ENCODE peak calls at places on chromosomes 4 and X, in nine cellular contexts. A is AG08396, C is retinal pigment epithelial cell, I is NCI-H187, J is A549, E is GM18507, X is NAMALWA, G is neural crest cell, H is NCI-H748 treated with DMSO at 0.1 percent for 48 hours. P is an unnamed sample.

GRCh38 chr4:7323461-7323871 is 111.3 kb downstream of the PSAPL1 start:
- DNase-seq in A (no peak), C (no peak), I (no peak), J (no peak), E (no peak), X (no peak), G (no peak), H (no peak), P (no peak)

GRCh38 chr4:4182835-4183568 is 43.7 kb downstream of the OTOP1 start:
- DNase-seq in A (peak; percentile 22), C (no peak), I (no peak), J (peak; percentile 5), E (peak; percentile 4), X (peak; percentile 47), G (peak; percentile 57), H (no peak), P (no peak)

GRCh38 chr4:2829321-2829932 is 14.2 kb upstream of the ADD1 start:
- DNase-seq in A (no peak), C (no peak), I (no peak), J (no peak), E (no peak), X (no peak), G (no peak), H (no peak), P (no peak)

GRCh38 chr4:188305690-188306089 is 166.4 kb downstream of the TRIML1 start:
- DNase-seq in A (no peak), C (no peak), I (no peak), J (no peak), E (no peak), X (no peak), G (no peak), H (no peak), P (no peak)

GRCh38 chrX:26373829-26374228 is 157.9 kb downstream of the MAGEB5 start:
- DNase-seq in A (no peak), C (no peak), I (no peak), J (peak; percentile 7), E (no peak), X (no peak), G (no peak), H (no peak), P (no peak)

GRCh38 chr4:8117278-8117682 is 41.3 kb downstream of the ABLIM2 start:
- DNase-seq in A (peak; percentile 70), C (no peak), I (no peak), J (peak; percentile 67), E (peak; percentile 38), X (peak; percentile 98), G (no peak), H (no peak), P (no peak)

GRCh38 chr4:77349796-77350195 is 192.8 kb downstream of the CCNG2 start:
- DNase-seq in A (no peak), C (no peak), I (no peak), J (no peak), E (no peak), X (no peak), G (no peak), H (peak; percentile 25), P (no peak)

GRCh38 chr4:40325406-40326019 is 9.6 kb upstream of the CHRNA9 start:
- DNase-seq in A (peak; percentile 67), C (no peak), I (peak; percentile 44), J (peak; percentile 73), E (peak; percentile 75), X (peak; percentile 90), G (no peak), H (peak; percentile 31), P (peak; percentile 36)

GRCh38 chr4:176054942-176055341 is 10.7 kb upstream of the WDR17 start:
- DNase-seq in A (no peak), C (no peak), I (no peak), J (no peak), E (no peak), X (peak; percentile 44), G (no peak), H (no peak), P (no peak)

GRCh38 chr4:185542626-185543336 is 7.5 kb upstream of the PDLIM3 start:
- DNase-seq in A (no peak), C (no peak), I (no peak), J (no peak), E (no peak), X (no peak), G (no peak), H (no peak), P (no peak)

GRCh38 chr4:38368612-38369011 is 295.4 kb upstream of the KLF3 start:
- DNase-seq in A (peak; percentile 13), C (peak; percentile 47), I (no peak), J (no peak), E (no peak), X (no peak), G (no peak), H (no peak), P (no peak)

GRCh38 chr4:117983541-117984451 is 50.5 kb upstream of the NDST3 start:
- DNase-seq in A (no peak), C (no peak), I (no peak), J (no peak), E (no peak), X (no peak), G (no peak), H (no peak), P (no peak)

GRCh38 chr4:95165926-95166524 is 382.7 kb downstream of the UNC5C start:
- DNase-seq in A (peak; percentile 48), C (peak; percentile 27), I (peak; percentile 58), J (peak; percentile 65), E (peak; percentile 11), X (peak; percentile 73), G (peak; percentile 31), H (peak; percentile 72), P (no peak)

GRCh38 chr4:82611982-82612381 is 50.2 kb upstream of the TMEM150C start:
- DNase-seq in A (no peak), C (no peak), I (no peak), J (no peak), E (no peak), X (no peak), G (no peak), H (peak; percentile 14), P (no peak)

GRCh38 chr4:40176602-40177001 is 20.2 kb upstream of the RHOH start:
- DNase-seq in A (no peak), C (no peak), I (no peak), J (no peak), E (no peak), X (no peak), G (no peak), H (no peak), P (no peak)

GRCh38 chr4:6011686-6012085 is 6.5 kb downstream of the C4orf50 start:
- DNase-seq in A (no peak), C (no peak), I (no peak), J (no peak), E (no peak), X (no peak), G (no peak), H (no peak), P (peak; percentile 30)

GRCh38 chr4:40662962-40663604 is 33.4 kb upstream of the RBM47 start:
- DNase-seq in A (peak; percentile 38), C (peak; percentile 64), I (peak; percentile 86), J (peak; percentile 82), E (no peak), X (no peak), G (no peak), H (peak; percentile 91), P (no peak)

P was measured in breast epithelium.